ENCODE peak calls at places on chromosomes 11 and 22, in nine cellular contexts. One of them, this sample, is unnamed.

GRCh38 chr11:111456086-111456858 is 55.9 kb downstream of the BTG4 start:
- DNase-seq in neural progenitor cell: no peak
- DNase-seq in OCI-LY7: no peak
- DNase-seq in progenitor cell of endocrine pancreas: no peak
- DNase-seq in astrocyte of the spinal cord: no peak
- DNase-seq in upper lobe of right lung: no peak
- DNase-seq in colonic mucosa: no peak
- DNase-seq in prostate gland: no peak
- DNase-seq in glutamatergic neuron: no peak
- DNase-seq in this sample: peak; percentile 22

GRCh38 chr11:11010624-11011127 is 152.8 kb upstream of the ZBED5 start:
- DNase-seq in neural progenitor cell: peak; percentile 70
- DNase-seq in OCI-LY7: no peak
- DNase-seq in progenitor cell of endocrine pancreas: no peak
- DNase-seq in astrocyte of the spinal cord: peak; percentile 4
- DNase-seq in upper lobe of right lung: no peak
- DNase-seq in colonic mucosa: peak; percentile 34
- DNase-seq in prostate gland: peak; percentile 25
- DNase-seq in glutamatergic neuron: peak; percentile 45
- DNase-seq in this sample: no peak

GRCh38 chr11:60919320-60919719 is 4.9 kb upstream of the TMEM132A start:
- DNase-seq in neural progenitor cell: no peak
- DNase-seq in OCI-LY7: no peak
- DNase-seq in progenitor cell of endocrine pancreas: no peak
- DNase-seq in astrocyte of the spinal cord: no peak
- DNase-seq in upper lobe of right lung: no peak
- DNase-seq in colonic mucosa: no peak
- DNase-seq in prostate gland: no peak
- DNase-seq in glutamatergic neuron: no peak
- DNase-seq in this sample: no peak

GRCh38 chr11:36360833-36361232 is 64.7 kb downstream of the PRR5L start:
- DNase-seq in neural progenitor cell: no peak
- DNase-seq in OCI-LY7: peak; percentile 33
- DNase-seq in progenitor cell of endocrine pancreas: no peak
- DNase-seq in astrocyte of the spinal cord: peak; percentile 30
- DNase-seq in upper lobe of right lung: no peak
- DNase-seq in colonic mucosa: no peak
- DNase-seq in prostate gland: no peak
- DNase-seq in glutamatergic neuron: no peak
- DNase-seq in this sample: no peak

GRCh38 chr22:32499666-32500065 is 25.1 kb downstream of the FBXO7 start:
- DNase-seq in neural progenitor cell: no peak
- DNase-seq in OCI-LY7: no peak
- DNase-seq in progenitor cell of endocrine pancreas: no peak
- DNase-seq in astrocyte of the spinal cord: no peak
- DNase-seq in upper lobe of right lung: no peak
- DNase-seq in colonic mucosa: no peak
- DNase-seq in prostate gland: no peak
- DNase-seq in glutamatergic neuron: no peak
- DNase-seq in this sample: no peak

GRCh38 chr11:64916040-64916847 is 765 bp downstream of the ATG2A start:
- DNase-seq in neural progenitor cell: peak; percentile 47
- DNase-seq in OCI-LY7: peak; percentile 48
- DNase-seq in progenitor cell of endocrine pancreas: no peak
- DNase-seq in astrocyte of the spinal cord: no peak
- DNase-seq in upper lobe of right lung: peak; percentile 78
- DNase-seq in colonic mucosa: peak; percentile 53
- DNase-seq in prostate gland: no peak
- DNase-seq in glutamatergic neuron: no peak
- DNase-seq in this sample: peak; percentile 64

GRCh38 chr11:95335989-95336388 is 105.0 kb upstream of the SESN3 start:
- DNase-seq in neural progenitor cell: no peak
- DNase-seq in OCI-LY7: no peak
- DNase-seq in progenitor cell of endocrine pancreas: no peak
- DNase-seq in astrocyte of the spinal cord: no peak
- DNase-seq in upper lobe of right lung: no peak
- DNase-seq in colonic mucosa: no peak
- DNase-seq in prostate gland: no peak
- DNase-seq in glutamatergic neuron: peak; percentile 72
- DNase-seq in this sample: no peak

GRCh38 chr11:34449013-34449412 is 10.3 kb downstream of the CAT start:
- DNase-seq in neural progenitor cell: no peak
- DNase-seq in OCI-LY7: peak; percentile 39
- DNase-seq in progenitor cell of endocrine pancreas: no peak
- DNase-seq in astrocyte of the spinal cord: peak; percentile 54
- DNase-seq in upper lobe of right lung: no peak
- DNase-seq in colonic mucosa: no peak
- DNase-seq in prostate gland: no peak
- DNase-seq in glutamatergic neuron: no peak
- DNase-seq in this sample: no peak

DNA sequence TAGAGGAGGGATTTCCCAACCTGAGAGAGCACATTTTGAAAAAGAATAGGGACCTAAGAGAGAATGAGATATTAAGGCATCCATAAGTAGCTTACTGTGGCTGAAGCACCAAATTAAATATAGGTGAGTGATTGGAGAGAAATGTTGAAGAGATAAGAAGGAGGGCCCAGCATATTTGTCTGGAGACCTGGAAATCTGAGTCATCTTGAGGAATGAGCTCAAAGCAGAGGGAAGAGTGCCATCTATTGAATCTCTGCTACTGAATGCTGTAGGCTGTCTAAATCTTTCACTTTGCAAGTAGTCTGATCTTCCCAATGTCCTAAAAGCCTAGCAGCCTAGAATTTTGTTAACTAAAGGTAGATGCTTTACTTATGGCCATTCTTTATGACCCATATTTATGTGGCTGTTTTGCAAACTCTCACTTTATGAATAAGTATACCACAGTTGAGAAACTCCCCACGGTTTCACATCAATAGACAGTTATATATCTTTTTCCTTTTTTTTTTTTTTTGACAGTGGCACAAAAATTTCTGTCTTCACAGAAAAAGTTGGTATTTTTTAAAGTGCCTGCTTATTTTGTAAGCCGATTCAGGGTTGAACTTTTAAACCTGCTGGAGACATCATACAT is 2093.5 kb downstream of the LRRC4C start:
- DNase-seq in neural progenitor cell: peak; percentile 20
- DNase-seq in OCI-LY7: no peak
- DNase-seq in progenitor cell of endocrine pancreas: no peak
- DNase-seq in astrocyte of the spinal cord: peak; percentile 17
- DNase-seq in upper lobe of right lung: no peak
- DNase-seq in colonic mucosa: no peak
- DNase-seq in prostate gland: no peak
- DNase-seq in glutamatergic neuron: no peak
- DNase-seq in this sample: no peak
- TF ChIP-seq CTCF in neural progenitor cell: peak; percentile 48
- TF ChIP-seq CTCF in OCI-LY7: no peak
- TF ChIP-seq CTCF in progenitor cell of endocrine pancreas: no peak
- TF ChIP-seq CTCF in astrocyte of the spinal cord: no peak
- TF ChIP-seq CTCF in upper lobe of right lung: no peak
- TF ChIP-seq CTCF in colonic mucosa: no peak
- TF ChIP-seq CTCF in prostate gland: no peak
- TF ChIP-seq CTCF in glutamatergic neuron: no peak
- TF ChIP-seq CTCF in this sample: peak; percentile 12

DNA sequence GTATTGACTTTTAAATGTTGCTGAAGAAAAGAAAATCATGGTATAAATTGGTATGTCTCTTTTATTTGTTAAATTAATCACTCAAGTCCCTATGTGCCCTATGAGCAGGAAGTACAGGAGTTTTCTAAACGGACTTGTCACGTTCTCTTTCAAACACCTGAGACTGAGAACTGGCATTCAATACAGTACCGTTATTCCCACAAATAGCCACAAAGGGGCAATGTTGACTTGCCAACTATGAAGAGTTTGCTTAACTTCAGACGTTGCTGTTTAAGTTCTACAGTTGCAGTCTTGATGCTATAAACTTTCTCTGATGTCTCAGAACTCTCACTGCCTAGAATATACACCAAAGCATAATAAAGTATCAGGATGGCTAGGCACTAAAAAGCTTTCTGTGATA is 7.6 kb downstream of the OR56A1 start:
- DNase-seq in neural progenitor cell: peak; percentile 76
- DNase-seq in OCI-LY7: peak; percentile 61
- DNase-seq in progenitor cell of endocrine pancreas: no peak
- DNase-seq in astrocyte of the spinal cord: peak; percentile 19
- DNase-seq in upper lobe of right lung: no peak
- DNase-seq in colonic mucosa: no peak
- DNase-seq in prostate gland: peak; percentile 7
- DNase-seq in glutamatergic neuron: no peak
- DNase-seq in this sample: no peak
- TF ChIP-seq CTCF in neural progenitor cell: peak; percentile 78
- TF ChIP-seq CTCF in OCI-LY7: peak; percentile 79
- TF ChIP-seq CTCF in progenitor cell of endocrine pancreas: peak; percentile 70
- TF ChIP-seq CTCF in astrocyte of the spinal cord: peak; percentile 23
- TF ChIP-seq CTCF in upper lobe of right lung: peak; percentile 63
- TF ChIP-seq CTCF in colonic mucosa: peak; percentile 41
- TF ChIP-seq CTCF in prostate gland: peak; percentile 29
- TF ChIP-seq CTCF in glutamatergic neuron: no peak
- TF ChIP-seq CTCF in this sample: no peak

GRCh38 chr22:37260396-37260795 is 16.3 kb upstream of the RAC2 start:
- DNase-seq in neural progenitor cell: no peak
- DNase-seq in OCI-LY7: no peak
- DNase-seq in progenitor cell of endocrine pancreas: no peak
- DNase-seq in astrocyte of the spinal cord: no peak
- DNase-seq in upper lobe of right lung: peak; percentile 46
- DNase-seq in colonic mucosa: no peak
- DNase-seq in prostate gland: no peak
- DNase-seq in glutamatergic neuron: no peak
- DNase-seq in this sample: no peak

GRCh38 chr22:37256075-37256726 is 12.1 kb upstream of the RAC2 start:
- DNase-seq in neural progenitor cell: no peak
- DNase-seq in OCI-LY7: no peak
- DNase-seq in progenitor cell of endocrine pancreas: no peak
- DNase-seq in astrocyte of the spinal cord: no peak
- DNase-seq in upper lobe of right lung: peak; percentile 55
- DNase-seq in colonic mucosa: no peak
- DNase-seq in prostate gland: no peak
- DNase-seq in glutamatergic neuron: no peak
- DNase-seq in this sample: no peak

GRCh38 chr22:37258810-37259472 is 14.9 kb upstream of the RAC2 start:
- DNase-seq in neural progenitor cell: no peak
- DNase-seq in OCI-LY7: no peak
- DNase-seq in progenitor cell of endocrine pancreas: no peak
- DNase-seq in astrocyte of the spinal cord: no peak
- DNase-seq in upper lobe of right lung: peak; percentile 16
- DNase-seq in colonic mucosa: no peak
- DNase-seq in prostate gland: no peak
- DNase-seq in glutamatergic neuron: no peak
- DNase-seq in this sample: no peak

GRCh38 chr22:37259540-37260029 is 15.5 kb upstream of the RAC2 start:
- DNase-seq in neural progenitor cell: peak; percentile 72
- DNase-seq in OCI-LY7: peak; percentile 33
- DNase-seq in progenitor cell of endocrine pancreas: no peak
- DNase-seq in astrocyte of the spinal cord: peak; percentile 52
- DNase-seq in upper lobe of right lung: peak; percentile 52
- DNase-seq in colonic mucosa: no peak
- DNase-seq in prostate gland: no peak
- DNase-seq in glutamatergic neuron: no peak
- DNase-seq in this sample: no peak

DNA sequence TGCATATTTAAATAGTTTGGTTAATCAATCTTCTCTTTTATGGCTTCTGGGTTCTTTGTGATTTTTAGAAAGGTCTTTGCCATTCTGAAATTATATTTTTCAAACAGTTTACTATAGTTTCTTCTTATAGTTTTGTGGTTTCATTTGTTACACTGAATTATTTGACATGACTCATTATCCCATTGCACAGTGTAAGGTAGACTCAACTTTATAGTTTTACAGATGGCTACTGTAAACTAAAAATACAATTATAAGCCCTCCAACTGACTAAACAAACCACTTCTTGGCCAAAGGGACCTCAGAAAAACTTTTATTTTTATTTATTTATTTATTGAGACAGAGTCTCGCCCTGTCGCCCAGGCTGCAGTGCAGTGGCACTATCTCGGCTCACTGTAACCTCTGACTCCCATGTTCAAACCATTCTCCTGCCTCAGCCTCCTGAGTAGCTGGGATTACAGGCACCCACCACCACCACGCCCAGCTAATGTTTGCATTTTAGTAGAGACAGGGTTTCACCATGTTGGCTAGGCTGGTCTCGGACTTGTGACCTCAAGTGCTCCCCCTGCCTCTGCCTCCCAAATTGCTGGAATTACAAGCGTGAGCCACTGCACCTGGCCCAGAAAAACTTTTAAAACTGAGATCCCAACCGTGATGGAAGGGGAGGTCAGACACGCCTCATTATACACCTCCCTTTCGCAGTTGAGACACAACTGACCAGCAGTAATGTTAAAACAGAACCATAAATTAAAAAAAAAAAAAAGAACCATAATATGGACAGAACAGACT is 14.1 kb upstream of the RAC2 start:
- DNase-seq in neural progenitor cell: no peak
- DNase-seq in OCI-LY7: no peak
- DNase-seq in progenitor cell of endocrine pancreas: no peak
- DNase-seq in astrocyte of the spinal cord: no peak
- DNase-seq in upper lobe of right lung: peak; percentile 11
- DNase-seq in colonic mucosa: no peak
- DNase-seq in prostate gland: no peak
- DNase-seq in glutamatergic neuron: no peak
- DNase-seq in this sample: no peak
- TF ChIP-seq CTCF in neural progenitor cell: no peak
- TF ChIP-seq CTCF in OCI-LY7: peak; percentile 15
- TF ChIP-seq CTCF in progenitor cell of endocrine pancreas: no peak
- TF ChIP-seq CTCF in astrocyte of the spinal cord: no peak
- TF ChIP-seq CTCF in upper lobe of right lung: no peak
- TF ChIP-seq CTCF in colonic mucosa: no peak
- TF ChIP-seq CTCF in prostate gland: no peak
- TF ChIP-seq CTCF in glutamatergic neuron: no peak
- TF ChIP-seq CTCF in this sample: no peak

GRCh38 chr22:50270302-50271010 is at the start of gene MAPK11:
- DNase-seq in neural progenitor cell: peak; percentile 92
- DNase-seq in OCI-LY7: peak; percentile 76
- DNase-seq in progenitor cell of endocrine pancreas: peak; percentile 86
- DNase-seq in astrocyte of the spinal cord: peak; percentile 54
- DNase-seq in upper lobe of right lung: peak; percentile 87
- DNase-seq in colonic mucosa: peak; percentile 73
- DNase-seq in prostate gland: peak; percentile 56
- DNase-seq in glutamatergic neuron: peak; percentile 58
- DNase-seq in this sample: peak; percentile 85

GRCh38 chr22:50272103-50272782 is 2.1 kb upstream of the MAPK11 start:
- DNase-seq in neural progenitor cell: peak; percentile 45
- DNase-seq in OCI-LY7: no peak
- DNase-seq in progenitor cell of endocrine pancreas: no peak
- DNase-seq in astrocyte of the spinal cord: no peak
- DNase-seq in upper lobe of right lung: no peak
- DNase-seq in colonic mucosa: no peak
- DNase-seq in prostate gland: no peak
- DNase-seq in glutamatergic neuron: peak; percentile 61
- DNase-seq in this sample: no peak

GRCh38 chr22:50271011-50271394 is 823 bp upstream of the MAPK11 start:
- DNase-seq in neural progenitor cell: no peak
- DNase-seq in OCI-LY7: no peak
- DNase-seq in progenitor cell of endocrine pancreas: no peak
- DNase-seq in astrocyte of the spinal cord: no peak
- DNase-seq in upper lobe of right lung: no peak
- DNase-seq in colonic mucosa: no peak
- DNase-seq in prostate gland: no peak
- DNase-seq in glutamatergic neuron: no peak
- DNase-seq in this sample: no peak

GRCh38 chr22:50269573-50270301 is 443 bp downstream of the MAPK11 start:
- DNase-seq in neural progenitor cell: no peak
- DNase-seq in OCI-LY7: peak; percentile 59
- DNase-seq in progenitor cell of endocrine pancreas: no peak
- DNase-seq in astrocyte of the spinal cord: peak; percentile 54
- DNase-seq in upper lobe of right lung: no peak
- DNase-seq in colonic mucosa: no peak
- DNase-seq in prostate gland: peak; percentile 47
- DNase-seq in glutamatergic neuron: peak; percentile 71
- DNase-seq in this sample: peak; percentile 82

GRCh38 chr22:50271519-50271970 is 1.4 kb upstream of the MAPK11 start:
- DNase-seq in neural progenitor cell: peak; percentile 96
- DNase-seq in OCI-LY7: peak; percentile 73
- DNase-seq in progenitor cell of endocrine pancreas: no peak
- DNase-seq in astrocyte of the spinal cord: peak; percentile 64
- DNase-seq in upper lobe of right lung: peak; percentile 84
- DNase-seq in colonic mucosa: peak; percentile 82
- DNase-seq in prostate gland: peak; percentile 45
- DNase-seq in glutamatergic neuron: peak; percentile 92
- DNase-seq in this sample: peak; percentile 89
- TF ChIP-seq CTCF in neural progenitor cell: peak; percentile 31
- TF ChIP-seq CTCF in OCI-LY7: peak; percentile 38
- TF ChIP-seq CTCF in progenitor cell of endocrine pancreas: peak; percentile 20
- TF ChIP-seq CTCF in astrocyte of the spinal cord: peak; percentile 12
- TF ChIP-seq CTCF in upper lobe of right lung: no peak
- TF ChIP-seq CTCF in colonic mucosa: no peak
- TF ChIP-seq CTCF in prostate gland: peak; percentile 26
- TF ChIP-seq CTCF in glutamatergic neuron: no peak
- TF ChIP-seq CTCF in this sample: peak; percentile 10